ENCODE peak calls at places on chromosomes 2 and 18, in nine cellular contexts. One of them, this sample, is unnamed.

GRCh38 chr2:37318401-37318800 is 6.2 kb downstream of the PRKD3 start:
- DNase-seq in nephron progenitor cell: no peak
- DNase-seq in fibroblast of pulmonary artery: peak; percentile 64
- DNase-seq in psoas muscle: no peak
- DNase-seq in left lung: no peak
- DNase-seq in WTC11: no peak
- DNase-seq in RWPE1: no peak
- DNase-seq in foreskin fibroblast: peak; percentile 65
- DNase-seq in lower lobe of right lung: no peak
- DNase-seq in this sample: no peak

GRCh38 chr2:69306897-69307695 is 79.9 kb downstream of the GFPT1 start:
- DNase-seq in nephron progenitor cell: peak; percentile 88
- DNase-seq in fibroblast of pulmonary artery: peak; percentile 90
- DNase-seq in psoas muscle: peak; percentile 88
- DNase-seq in left lung: peak; percentile 81
- DNase-seq in WTC11: peak; percentile 89
- DNase-seq in RWPE1: peak; percentile 70
- DNase-seq in foreskin fibroblast: peak; percentile 78
- DNase-seq in lower lobe of right lung: peak; percentile 86
- DNase-seq in this sample: peak; percentile 76

GRCh38 chr2:220499281-220499680 is 871.9 kb downstream of the SLC4A3 start:
- DNase-seq in nephron progenitor cell: no peak
- DNase-seq in fibroblast of pulmonary artery: peak; percentile 52
- DNase-seq in psoas muscle: peak; percentile 50
- DNase-seq in left lung: no peak
- DNase-seq in WTC11: no peak
- DNase-seq in RWPE1: peak; percentile 34
- DNase-seq in foreskin fibroblast: peak; percentile 79
- DNase-seq in lower lobe of right lung: no peak
- DNase-seq in this sample: peak; percentile 65

GRCh38 chr2:46175409-46175808 is 121.8 kb upstream of the EPAS1 start:
- DNase-seq in nephron progenitor cell: no peak
- DNase-seq in fibroblast of pulmonary artery: peak; percentile 58
- DNase-seq in psoas muscle: no peak
- DNase-seq in left lung: no peak
- DNase-seq in WTC11: no peak
- DNase-seq in RWPE1: no peak
- DNase-seq in foreskin fibroblast: no peak
- DNase-seq in lower lobe of right lung: no peak
- DNase-seq in this sample: no peak

GRCh38 chr2:106137944-106138903 is 55.9 kb downstream of the UXS1 start:
- DNase-seq in nephron progenitor cell: no peak
- DNase-seq in fibroblast of pulmonary artery: no peak
- DNase-seq in psoas muscle: no peak
- DNase-seq in left lung: no peak
- DNase-seq in WTC11: no peak
- DNase-seq in RWPE1: no peak
- DNase-seq in foreskin fibroblast: no peak
- DNase-seq in lower lobe of right lung: no peak
- DNase-seq in this sample: no peak

GRCh38 chr2:218286570-218287459 is 5.5 kb downstream of the TMBIM1 start:
- DNase-seq in nephron progenitor cell: peak; percentile 56
- DNase-seq in fibroblast of pulmonary artery: peak; percentile 97
- DNase-seq in psoas muscle: peak; percentile 90
- DNase-seq in left lung: peak; percentile 93
- DNase-seq in WTC11: peak; percentile 78
- DNase-seq in RWPE1: peak; percentile 91
- DNase-seq in foreskin fibroblast: peak; percentile 95
- DNase-seq in lower lobe of right lung: peak; percentile 91
- DNase-seq in this sample: peak; percentile 97

GRCh38 chr18:48977914-48978313 is 27.1 kb upstream of the SMAD7 start:
- DNase-seq in nephron progenitor cell: no peak
- DNase-seq in fibroblast of pulmonary artery: no peak
- DNase-seq in psoas muscle: no peak
- DNase-seq in left lung: no peak
- DNase-seq in WTC11: no peak
- DNase-seq in RWPE1: no peak
- DNase-seq in foreskin fibroblast: no peak
- DNase-seq in lower lobe of right lung: no peak
- DNase-seq in this sample: no peak

GRCh38 chr18:24140697-24141096 is 1.8 kb downstream of the CABYR start:
- DNase-seq in nephron progenitor cell: no peak
- DNase-seq in fibroblast of pulmonary artery: no peak
- DNase-seq in psoas muscle: no peak
- DNase-seq in left lung: no peak
- DNase-seq in WTC11: no peak
- DNase-seq in RWPE1: no peak
- DNase-seq in foreskin fibroblast: no peak
- DNase-seq in lower lobe of right lung: no peak
- DNase-seq in this sample: no peak

GRCh38 chr2:25380586-25381360 is 39.0 kb upstream of the DNMT3A start:
- DNase-seq in nephron progenitor cell: no peak
- DNase-seq in fibroblast of pulmonary artery: no peak
- DNase-seq in psoas muscle: no peak
- DNase-seq in left lung: no peak
- DNase-seq in WTC11: peak; percentile 3
- DNase-seq in RWPE1: no peak
- DNase-seq in foreskin fibroblast: no peak
- DNase-seq in lower lobe of right lung: peak; percentile 21
- DNase-seq in this sample: no peak

GRCh38 chr2:172643142-172643541 is 87.3 kb downstream of the PDK1 start:
- DNase-seq in nephron progenitor cell: no peak
- DNase-seq in fibroblast of pulmonary artery: no peak
- DNase-seq in psoas muscle: no peak
- DNase-seq in left lung: no peak
- DNase-seq in WTC11: no peak
- DNase-seq in RWPE1: peak; percentile 13
- DNase-seq in foreskin fibroblast: peak; percentile 85
- DNase-seq in lower lobe of right lung: no peak
- DNase-seq in this sample: peak; percentile 53

GRCh38 chr2:27320958-27321543 is 1.8 kb downstream of the MPV17 start:
- DNase-seq in nephron progenitor cell: no peak
- DNase-seq in fibroblast of pulmonary artery: peak; percentile 99
- DNase-seq in psoas muscle: peak; percentile 91
- DNase-seq in left lung: peak; percentile 83
- DNase-seq in WTC11: peak; percentile 37
- DNase-seq in RWPE1: peak; percentile 96
- DNase-seq in foreskin fibroblast: peak; percentile 99
- DNase-seq in lower lobe of right lung: peak; percentile 61
- DNase-seq in this sample: peak; percentile 99
- TF ChIP-seq CTCF in nephron progenitor cell: peak; percentile 23
- TF ChIP-seq CTCF in fibroblast of pulmonary artery: peak; percentile 78
- TF ChIP-seq CTCF in psoas muscle: peak; percentile 54
- TF ChIP-seq CTCF in left lung: peak; percentile 34
- TF ChIP-seq CTCF in WTC11: no peak
- TF ChIP-seq CTCF in RWPE1: peak; percentile 70
- TF ChIP-seq CTCF in foreskin fibroblast: peak; percentile 68
- TF ChIP-seq CTCF in lower lobe of right lung: no peak
- TF ChIP-seq CTCF in this sample: peak; percentile 48

GRCh38 chr2:138818479-138818878 is 38.3 kb upstream of the NXPH2 start:
- DNase-seq in nephron progenitor cell: no peak
- DNase-seq in fibroblast of pulmonary artery: no peak
- DNase-seq in psoas muscle: no peak
- DNase-seq in left lung: no peak
- DNase-seq in WTC11: no peak
- DNase-seq in RWPE1: no peak
- DNase-seq in foreskin fibroblast: no peak
- DNase-seq in lower lobe of right lung: no peak
- DNase-seq in this sample: no peak

GRCh38 chr2:138819964-138820363 is 39.8 kb upstream of the NXPH2 start:
- DNase-seq in nephron progenitor cell: no peak
- DNase-seq in fibroblast of pulmonary artery: no peak
- DNase-seq in psoas muscle: no peak
- DNase-seq in left lung: no peak
- DNase-seq in WTC11: no peak
- DNase-seq in RWPE1: no peak
- DNase-seq in foreskin fibroblast: no peak
- DNase-seq in lower lobe of right lung: no peak
- DNase-seq in this sample: no peak

GRCh38 chr2:138811454-138811853 is 31.3 kb upstream of the NXPH2 start:
- DNase-seq in nephron progenitor cell: no peak
- DNase-seq in fibroblast of pulmonary artery: no peak
- DNase-seq in psoas muscle: no peak
- DNase-seq in left lung: no peak
- DNase-seq in WTC11: no peak
- DNase-seq in RWPE1: no peak
- DNase-seq in foreskin fibroblast: no peak
- DNase-seq in lower lobe of right lung: no peak
- DNase-seq in this sample: no peak

DNA sequence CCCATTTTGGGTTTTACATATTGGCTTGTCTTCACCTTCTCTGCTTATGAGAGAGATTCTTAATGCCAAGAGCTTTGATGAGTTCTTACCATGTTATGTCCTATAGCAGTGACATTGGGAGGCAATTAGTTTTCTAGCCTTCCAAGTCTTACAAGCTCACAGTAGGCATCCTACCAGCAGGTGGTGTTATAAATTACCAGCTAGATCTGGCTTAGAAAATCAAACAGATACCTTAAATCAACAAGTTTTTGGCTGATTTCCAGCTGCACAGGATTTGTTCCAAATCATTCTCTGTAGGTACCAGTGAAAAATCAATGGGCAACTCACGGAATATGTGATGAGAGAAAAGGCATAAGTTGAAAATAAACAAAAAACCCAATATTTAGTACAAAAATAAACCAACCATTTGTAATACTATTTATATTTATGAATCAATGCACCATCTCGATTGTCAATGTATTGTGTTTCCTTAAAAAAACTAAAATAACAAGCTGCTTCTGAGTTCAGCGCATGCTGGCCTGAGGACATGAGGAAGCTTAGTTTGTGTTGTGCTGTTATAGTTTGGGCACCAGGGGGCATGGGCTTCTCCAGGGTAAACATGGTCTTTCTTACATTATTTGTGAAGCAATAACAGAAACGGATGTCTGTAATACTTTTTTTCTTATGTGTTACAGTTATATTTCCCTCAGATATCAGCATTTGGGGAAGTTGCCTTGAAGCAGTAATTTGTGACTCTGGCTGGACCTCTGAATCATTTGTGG is 34.1 kb upstream of the NXPH2 start:
- DNase-seq in nephron progenitor cell: no peak
- DNase-seq in fibroblast of pulmonary artery: no peak
- DNase-seq in psoas muscle: no peak
- DNase-seq in left lung: no peak
- DNase-seq in WTC11: peak; percentile 29
- DNase-seq in RWPE1: no peak
- DNase-seq in foreskin fibroblast: no peak
- DNase-seq in lower lobe of right lung: no peak
- DNase-seq in this sample: peak; percentile 22
- TF ChIP-seq CTCF in nephron progenitor cell: peak; percentile 14
- TF ChIP-seq CTCF in fibroblast of pulmonary artery: peak; percentile 14
- TF ChIP-seq CTCF in psoas muscle: no peak
- TF ChIP-seq CTCF in left lung: no peak
- TF ChIP-seq CTCF in WTC11: no peak
- TF ChIP-seq CTCF in RWPE1: no peak
- TF ChIP-seq CTCF in foreskin fibroblast: peak; percentile 10
- TF ChIP-seq CTCF in lower lobe of right lung: peak; percentile 27
- TF ChIP-seq CTCF in this sample: no peak

DNA sequence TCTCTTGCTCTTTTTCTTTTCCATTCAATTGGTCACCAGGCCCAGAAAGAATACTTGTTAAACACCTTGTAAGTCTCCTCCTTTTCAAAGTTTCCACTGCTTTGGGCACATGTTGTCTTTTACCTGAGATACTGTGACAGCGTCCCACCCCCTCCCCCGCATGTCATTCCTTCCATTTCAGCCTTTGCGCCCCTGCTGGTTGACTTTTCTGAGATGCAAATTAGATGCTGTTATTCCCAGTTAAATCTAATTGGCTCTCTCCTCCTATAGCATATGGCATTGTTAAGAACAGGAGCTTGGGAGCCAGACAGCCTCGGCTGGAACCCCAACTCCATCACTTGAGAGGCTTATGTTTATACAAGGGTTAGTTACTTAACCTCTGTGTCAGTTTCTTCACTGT is 80.3 kb upstream of the GAREM1 start:
- DNase-seq in nephron progenitor cell: peak; percentile 16
- DNase-seq in fibroblast of pulmonary artery: no peak
- DNase-seq in psoas muscle: no peak
- DNase-seq in left lung: no peak
- DNase-seq in WTC11: peak; percentile 57
- DNase-seq in RWPE1: no peak
- DNase-seq in foreskin fibroblast: no peak
- DNase-seq in lower lobe of right lung: no peak
- DNase-seq in this sample: no peak
- TF ChIP-seq CTCF in nephron progenitor cell: peak; percentile 9
- TF ChIP-seq CTCF in fibroblast of pulmonary artery: peak; percentile 10
- TF ChIP-seq CTCF in psoas muscle: no peak
- TF ChIP-seq CTCF in left lung: no peak
- TF ChIP-seq CTCF in WTC11: no peak
- TF ChIP-seq CTCF in RWPE1: no peak
- TF ChIP-seq CTCF in foreskin fibroblast: no peak
- TF ChIP-seq CTCF in lower lobe of right lung: no peak
- TF ChIP-seq CTCF in this sample: no peak

GRCh38 chr2:212891580-212891979 is 259.8 kb downstream of the IKZF2 start:
- DNase-seq in nephron progenitor cell: no peak
- DNase-seq in fibroblast of pulmonary artery: no peak
- DNase-seq in psoas muscle: no peak
- DNase-seq in left lung: no peak
- DNase-seq in WTC11: no peak
- DNase-seq in RWPE1: no peak
- DNase-seq in foreskin fibroblast: no peak
- DNase-seq in lower lobe of right lung: no peak
- DNase-seq in this sample: no peak

GRCh38 chr2:212894026-212894425 is 257.4 kb downstream of the IKZF2 start:
- DNase-seq in nephron progenitor cell: no peak
- DNase-seq in fibroblast of pulmonary artery: no peak
- DNase-seq in psoas muscle: no peak
- DNase-seq in left lung: no peak
- DNase-seq in WTC11: no peak
- DNase-seq in RWPE1: no peak
- DNase-seq in foreskin fibroblast: no peak
- DNase-seq in lower lobe of right lung: no peak
- DNase-seq in this sample: no peak

GRCh38 chr2:212893216-212893615 is 258.2 kb downstream of the IKZF2 start:
- DNase-seq in nephron progenitor cell: no peak
- DNase-seq in fibroblast of pulmonary artery: no peak
- DNase-seq in psoas muscle: no peak
- DNase-seq in left lung: no peak
- DNase-seq in WTC11: no peak
- DNase-seq in RWPE1: no peak
- DNase-seq in foreskin fibroblast: no peak
- DNase-seq in lower lobe of right lung: no peak
- DNase-seq in this sample: no peak

GRCh38 chr2:212897296-212897695 is 254.1 kb downstream of the IKZF2 start:
- DNase-seq in nephron progenitor cell: no peak
- DNase-seq in fibroblast of pulmonary artery: no peak
- DNase-seq in psoas muscle: no peak
- DNase-seq in left lung: no peak
- DNase-seq in WTC11: no peak
- DNase-seq in RWPE1: no peak
- DNase-seq in foreskin fibroblast: no peak
- DNase-seq in lower lobe of right lung: no peak
- DNase-seq in this sample: no peak

GRCh38 chr2:212892193-212892592 is 259.2 kb downstream of the IKZF2 start:
- DNase-seq in nephron progenitor cell: no peak
- DNase-seq in fibroblast of pulmonary artery: peak; percentile 78
- DNase-seq in psoas muscle: no peak
- DNase-seq in left lung: no peak
- DNase-seq in WTC11: peak; percentile 14
- DNase-seq in RWPE1: no peak
- DNase-seq in foreskin fibroblast: peak; percentile 28
- DNase-seq in lower lobe of right lung: no peak
- DNase-seq in this sample: peak; percentile 58
- TF ChIP-seq CTCF in nephron progenitor cell: no peak
- TF ChIP-seq CTCF in fibroblast of pulmonary artery: peak; percentile 63
- TF ChIP-seq CTCF in psoas muscle: peak; percentile 21
- TF ChIP-seq CTCF in left lung: no peak
- TF ChIP-seq CTCF in WTC11: peak; percentile 13
- TF ChIP-seq CTCF in RWPE1: no peak
- TF ChIP-seq CTCF in foreskin fibroblast: peak; percentile 53
- TF ChIP-seq CTCF in lower lobe of right lung: peak; percentile 20
- TF ChIP-seq CTCF in this sample: peak; percentile 37